ENCODE peak calls at places on chromosome 20, in ten cellular contexts. D, H, T, B, Y, X, V, C, U and Z are unnamed samples.

GRCh38 chr20:14093652-14094051 is 98.3 kb downstream of the MACROD2 start:
- DNase-seq in D (no peak), H (no peak), T (no peak), B (no peak), Y (no peak), X (no peak), V (no peak), C (no peak), U (no peak), Z (no peak)

GRCh38 chr20:42152570-42152969 is 534.4 kb upstream of the CHD6 start:
- DNase-seq in D (no peak), H (no peak), T (no peak), B (no peak), Y (no peak), X (no peak), V (no peak), C (no peak), U (no peak), Z (no peak)

GRCh38 chr20:37944456-37944981 is 41.6 kb downstream of the VSTM2L start:
- DNase-seq in D (no peak), H (no peak), T (no peak), B (no peak), Y (no peak), X (peak), V (no peak), C (no peak), U (peak), Z (no peak)

GRCh38 chr20:52622086-52622485 is 350.1 kb upstream of the TSHZ2 start:
- DNase-seq in D (no peak), H (no peak), T (no peak), B (no peak), Y (no peak), X (no peak), V (no peak), C (no peak), U (no peak), Z (no peak)

GRCh38 chr20:19433371-19434316 is 221.2 kb downstream of the SLC24A3 start:
- DNase-seq in D (no peak), H (no peak), T (no peak), B (peak), Y (no peak), X (no peak), V (no peak), C (no peak), U (no peak), Z (no peak)

GRCh38 chr20:58075980-58076749 is 152.3 kb downstream of the ANKRD60 start:
- DNase-seq in D (no peak), H (no peak), T (no peak), B (no peak), Y (no peak), X (no peak), V (no peak), C (no peak), U (no peak), Z (peak)

GRCh38 chr20:17345321-17345720 is 118.5 kb downstream of the PCSK2 start:
- DNase-seq in D (no peak), H (no peak), T (no peak), B (peak), Y (no peak), X (no peak), V (no peak), C (no peak), U (no peak), Z (no peak)

GRCh38 chr20:19975901-19976300 is 41.3 kb upstream of the NAA20 start:
- DNase-seq in D (peak), H (no peak), T (peak), B (peak), Y (no peak), X (no peak), V (no peak), C (no peak), U (no peak), Z (no peak)

GRCh38 chr20:50027611-50028105 is 44.9 kb downstream of the SNAI1 start:
- DNase-seq in D (peak), H (no peak), T (peak), B (peak), Y (peak), X (peak), V (no peak), C (peak), U (peak), Z (peak)

GRCh38 chr20:37384683-37385174 is 38.8 kb downstream of the SRC start:
- DNase-seq in D (peak), H (peak), T (peak), B (peak), Y (no peak), X (peak), V (peak), C (peak), U (peak), Z (peak)

GRCh38 chr20:43537921-43538854 is 20.6 kb upstream of the SGK2 start:
- DNase-seq in D (peak), H (peak), T (peak), B (peak), Y (peak), X (peak), V (peak), C (peak), U (peak), Z (peak)

GRCh38 chr20:19784511-19785172 is 26.6 kb downstream of the RIN2 start:
- DNase-seq in D (peak), H (no peak), T (peak), B (peak), Y (peak), X (peak), V (peak), C (peak), U (no peak), Z (peak)

GRCh38 chr20:17934141-17934862 is 34.3 kb downstream of the SNX5 start:
- DNase-seq in D (no peak), H (no peak), T (no peak), B (no peak), Y (no peak), X (no peak), V (no peak), C (no peak), U (no peak), Z (no peak)

GRCh38 chr20:56630506-56631317 is 1.6 kb downstream of the TFAP2C start:
- DNase-seq in D (peak), H (no peak), T (no peak), B (no peak), Y (no peak), X (no peak), V (no peak), C (no peak), U (no peak), Z (no peak)

GRCh38 chr20:47546184-47547033 is 44.7 kb downstream of the NCOA3 start:
- DNase-seq in D (peak), H (no peak), T (no peak), B (peak), Y (peak), X (no peak), V (no peak), C (no peak), U (no peak), Z (no peak)

GRCh38 chr20:37395921-37396519 is 50.1 kb downstream of the SRC start:
- DNase-seq in D (no peak), H (no peak), T (peak), B (peak), Y (no peak), X (no peak), V (no peak), C (peak), U (no peak), Z (no peak)

GRCh38 chr20:45959956-45960630 is 11.9 kb downstream of the ZNF335 start:
- DNase-seq in D (no peak), H (no peak), T (no peak), B (no peak), Y (peak), X (peak), V (no peak), C (no peak), U (peak), Z (peak)

GRCh38 chr20:50281831-50282591 is 91.4 kb downstream of the CEBPB start:
- DNase-seq in D (no peak), H (no peak), T (peak), B (no peak), Y (no peak), X (no peak), V (no peak), C (no peak), U (peak), Z (no peak)

GRCh38 chr20:9518776-9519175 is 4.4 kb downstream of the LAMP5 start:
- DNase-seq in D (no peak), H (no peak), T (no peak), B (no peak), Y (no peak), X (no peak), V (no peak), C (no peak), U (no peak), Z (no peak)

GRCh38 chr20:33445881-33446615 is 2.5 kb upstream of the SNTA1 start:
- DNase-seq in D (no peak), H (no peak), T (no peak), B (no peak), Y (no peak), X (no peak), V (no peak), C (no peak), U (no peak), Z (no peak)

GRCh38 chr20:50450961-50451752 is 59.0 kb upstream of the PTPN1 start:
- DNase-seq in D (peak), H (no peak), T (peak), B (peak), Y (no peak), X (no peak), V (peak), C (no peak), U (no peak), Z (peak)

GRCh38 chr20:38298768-38299288 is 5.1 kb upstream of the BPI start:
- DNase-seq in D (peak), H (no peak), T (peak), B (peak), Y (no peak), X (peak), V (peak), C (peak), U (peak), Z (peak)

GRCh38 chr20:33650753-33651561 is 11.2 kb upstream of the C20orf144 start:
- DNase-seq in D (no peak), H (no peak), T (no peak), B (no peak), Y (peak), X (no peak), V (no peak), C (no peak), U (no peak), Z (no peak)

GRCh38 chr20:44616604-44616964 is 34.2 kb downstream of the PKIG start:
- DNase-seq in D (no peak), H (no peak), T (peak), B (no peak), Y (no peak), X (peak), V (no peak), C (peak), U (no peak), Z (no peak)

GRCh38 chr20:19048898-19049889 is 163.2 kb upstream of the SLC24A3 start:
- DNase-seq in D (no peak), H (no peak), T (peak), B (no peak), Y (no peak), X (no peak), V (no peak), C (peak), U (peak), Z (no peak)

GRCh38 chr20:48205786-48206185 is 420.5 kb upstream of the SULF2 start:
- DNase-seq in D (no peak), H (no peak), T (no peak), B (no peak), Y (no peak), X (no peak), V (no peak), C (no peak), U (no peak), Z (no peak)

GRCh38 chr20:11047559-11047958 is 373.8 kb upstream of the JAG1 start:
- DNase-seq in D (peak), H (no peak), T (no peak), B (no peak), Y (peak), X (no peak), V (no peak), C (no peak), U (no peak), Z (no peak)

DNA sequence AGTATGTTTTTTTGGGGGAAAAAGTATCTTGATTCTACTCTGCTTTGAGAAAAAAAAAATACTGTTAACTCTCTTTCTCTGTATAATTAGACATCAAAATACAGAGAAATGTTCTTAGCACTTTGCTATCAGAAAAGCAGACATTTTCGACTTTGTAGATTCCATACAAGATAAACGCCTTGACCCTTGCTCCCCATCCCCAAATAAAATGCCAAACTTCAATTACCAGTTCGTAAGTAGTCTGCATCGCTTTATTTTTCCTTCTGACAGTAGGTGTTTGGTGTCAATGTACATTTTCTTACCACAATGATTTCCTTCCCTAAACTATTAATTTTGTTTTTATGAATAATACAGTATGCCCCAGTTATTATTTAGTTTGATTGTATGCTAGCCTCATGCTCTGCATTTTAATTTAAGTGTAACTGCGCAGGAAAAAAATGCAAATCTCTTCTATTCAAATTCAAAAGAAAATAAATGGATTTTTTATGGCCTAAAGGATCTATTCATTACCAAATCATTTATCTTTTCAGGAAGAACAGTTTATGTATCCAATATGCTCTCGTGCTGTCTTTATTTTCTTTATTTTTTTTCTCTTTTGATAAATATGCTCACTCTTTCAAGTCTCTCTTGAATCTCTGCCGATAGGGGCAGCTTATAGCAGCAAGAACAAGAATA is 84.8 kb upstream of the ZNF217 start:
- DNase-seq in D (no peak), H (no peak), T (no peak), B (no peak), Y (no peak), X (no peak), V (no peak), C (no peak), U (no peak), Z (no peak)
- TF ChIP-seq CTCF in D (no peak), H (no peak), T (no peak), B (no peak), Y (no peak), X (no peak), V (no peak), C (no peak), U (no peak), Z (no peak)

GRCh38 chr20:4370856-4371255 is 350.9 kb upstream of the PRND start:
- DNase-seq in D (no peak), H (no peak), T (no peak), B (no peak), Y (no peak), X (no peak), V (no peak), C (no peak), U (no peak), Z (no peak)
- H3K27ac ChIP-seq in D (no peak), H (no peak), T (no peak), B (no peak), Y (no peak), X (no peak), V (no peak), C (no peak), U (no peak), Z (no peak)

DNA sequence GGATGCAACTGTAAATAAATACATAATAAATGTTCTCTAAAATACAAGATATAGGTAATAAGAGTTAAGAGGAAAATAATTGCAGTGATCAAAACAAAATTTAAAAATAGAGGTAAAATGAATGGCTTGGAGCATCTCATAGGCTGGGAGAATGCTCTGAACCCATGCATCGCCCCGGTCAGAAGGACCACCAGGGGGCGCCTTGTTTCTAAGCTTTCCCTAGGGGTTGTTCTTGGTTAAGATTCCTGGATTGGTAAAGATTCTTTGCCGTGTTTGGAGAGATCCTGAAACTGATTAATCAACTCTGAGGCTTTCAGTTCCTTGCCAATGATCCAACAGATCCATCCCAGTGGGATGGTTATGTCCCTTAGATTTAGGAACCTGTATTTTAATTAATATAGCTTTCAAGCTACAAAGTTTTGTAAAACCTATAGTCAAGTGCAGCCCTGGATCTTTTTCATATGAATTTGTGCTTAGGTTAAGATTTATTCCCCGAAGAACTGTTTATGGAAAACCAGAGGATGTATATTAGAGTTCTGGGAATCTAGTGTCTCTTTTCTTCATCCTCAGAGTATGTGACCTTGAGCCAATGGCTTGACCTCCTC is 45.3 kb upstream of the PRELID3B start:
- DNase-seq in D (peak), H (peak), T (peak), B (peak), Y (peak), X (peak), V (peak), C (peak), U (peak), Z (peak)
- TF ChIP-seq CTCF in D (peak), H (peak), T (peak), B (peak), Y (peak), X (peak), V (peak), C (peak), U (peak), Z (peak)

GRCh38 chr20:910132-910839 is 5.8 kb downstream of the ANGPT4 start:
- DNase-seq in D (no peak), H (no peak), T (no peak), B (no peak), Y (no peak), X (no peak), V (peak), C (no peak), U (peak), Z (no peak)

GRCh38 chr20:910840-911770 is 5.0 kb downstream of the ANGPT4 start:
- DNase-seq in D (peak), H (no peak), T (no peak), B (no peak), Y (no peak), X (no peak), V (peak), C (no peak), U (peak), Z (no peak)

GRCh38 chr20:913306-913849 is 2.8 kb downstream of the ANGPT4 start:
- DNase-seq in D (no peak), H (no peak), T (no peak), B (no peak), Y (no peak), X (no peak), V (no peak), C (no peak), U (peak), Z (no peak)

GRCh38 chr20:909641-910040 is 6.5 kb downstream of the ANGPT4 start:
- DNase-seq in D (no peak), H (no peak), T (no peak), B (no peak), Y (no peak), X (no peak), V (no peak), C (no peak), U (peak), Z (no peak)

DNA sequence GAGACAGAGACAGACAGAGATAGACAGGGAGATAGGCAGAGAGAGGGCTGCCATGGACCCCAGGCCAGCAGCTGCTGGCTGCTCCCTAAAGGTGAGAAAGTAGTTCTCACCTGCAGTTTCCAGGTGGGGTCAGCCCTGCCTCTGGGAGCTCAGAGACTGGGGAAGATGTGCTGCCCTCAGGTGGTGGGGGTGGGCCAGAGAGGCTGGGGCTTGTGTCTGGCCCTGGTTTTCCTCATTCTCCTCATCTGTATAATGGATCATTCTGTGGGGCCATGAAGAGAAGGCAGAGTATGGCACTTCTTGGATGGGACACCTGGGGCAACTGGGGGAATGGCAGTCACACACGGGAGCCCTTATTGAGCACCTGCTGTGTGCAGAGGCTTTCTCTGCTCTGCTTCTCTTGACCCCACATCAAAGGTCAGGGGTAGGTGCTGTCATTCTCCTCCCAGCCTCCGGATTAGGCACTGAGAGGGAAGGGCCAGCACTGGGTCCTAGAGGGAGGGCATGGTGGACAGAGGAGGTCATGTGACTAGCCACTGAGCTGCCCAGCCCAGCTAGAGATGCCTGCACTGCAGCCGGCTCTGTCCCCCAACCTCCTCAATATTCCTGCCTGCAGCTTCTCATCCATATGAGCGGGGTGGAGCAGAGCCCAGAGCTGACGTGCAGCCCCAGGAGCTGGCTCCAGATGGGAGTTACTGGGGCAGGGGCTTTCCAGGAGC is 4.1 kb downstream of the ANGPT4 start:
- DNase-seq in D (no peak), H (no peak), T (no peak), B (no peak), Y (no peak), X (no peak), V (no peak), C (no peak), U (peak), Z (no peak)
- H3K27ac ChIP-seq in D (no peak), H (no peak), T (no peak), B (no peak), Y (no peak), X (no peak), V (peak), C (no peak), U (peak), Z (no peak)

GRCh38 chr20:62313021-62313420 is 10.2 kb downstream of the ADRM1 start:
- DNase-seq in D (no peak), H (no peak), T (no peak), B (no peak), Y (no peak), X (no peak), V (no peak), C (no peak), U (no peak), Z (no peak)
- TF ChIP-seq CTCF in D (no peak), H (no peak), T (no peak), B (no peak), Y (no peak), X (no peak), V (no peak), C (no peak), U (no peak), Z (no peak)

GRCh38 chr20:64056889-64057627 is 5.9 kb upstream of the TCEA2 start:
- DNase-seq in D (no peak), H (no peak), T (no peak), B (no peak), Y (no peak), X (no peak), V (no peak), C (no peak), U (no peak), Z (no peak)
- H3K27ac ChIP-seq in D (no peak), H (no peak), T (peak), B (no peak), Y (no peak), X (peak), V (peak), C (peak), U (no peak), Z (no peak)